ENCODE peak calls at places on chromosomes 5 and 9, in eight cellular contexts. V is uterus, Q is PC-3, Z is Panc1, O is K562, G is dorsolateral prefrontal cortex, L is foreskin keratinocyte, U is H9. M is an unnamed sample.

GRCh38 chr9:2923810-2924768 is 80.2 kb upstream of the PUM3 start:
- DNase-seq in V (no peak), Q (peak), Z (no peak), O (no peak), G (no peak), L (no peak), U (peak), M (no peak)

GRCh38 chr5:141846031-141846430 is 32.2 kb downstream of the PCDH1 start:
- DNase-seq in V (no peak), Q (no peak), Z (no peak), O (peak), G (peak), L (no peak), U (peak), M (peak)

GRCh38 chr5:178279723-178280438 is 47.3 kb upstream of the PHYKPL start:
- DNase-seq in V (peak), Q (peak), Z (peak), O (peak), G (peak), L (no peak), U (peak), M (peak)

GRCh38 chr9:104900871-104901270 is 27.1 kb downstream of the ABCA1 start:
- DNase-seq in V (no peak), Q (no peak), Z (no peak), O (no peak), G (no peak), L (peak), U (no peak), M (no peak)

GRCh38 chr5:169814522-169814921 is 165.8 kb downstream of the INSYN2B start:
- DNase-seq in V (no peak), Q (no peak), Z (no peak), O (no peak), G (no peak), L (no peak), U (no peak), M (no peak)

GRCh38 chr5:120413706-120414105 is 50.4 kb upstream of the PRR16 start:
- DNase-seq in V (no peak), Q (peak), Z (no peak), O (no peak), G (no peak), L (peak), U (no peak), M (no peak)

GRCh38 chr9:134964686-134965085 is 47.0 kb upstream of the FCN1 start:
- DNase-seq in V (no peak), Q (no peak), Z (no peak), O (no peak), G (no peak), L (no peak), U (no peak), M (no peak)

GRCh38 chr5:28779161-28779754 is 1740.9 kb upstream of the CDH9 start:
- DNase-seq in V (no peak), Q (peak), Z (peak), O (no peak), G (no peak), L (no peak), U (no peak), M (no peak)

GRCh38 chr5:39238366-39239105 is 19.2 kb upstream of the FYB1 start:
- DNase-seq in V (no peak), Q (no peak), Z (no peak), O (no peak), G (no peak), L (no peak), U (no peak), M (no peak)

GRCh38 chr5:38845555-38846378 is at the start of gene OSMR:
- DNase-seq in V (peak), Q (peak), Z (peak), O (peak), G (peak), L (peak), U (peak), M (peak)

GRCh38 chr5:150605546-150605945 is 34.9 kb upstream of the SYNPO start:
- DNase-seq in V (no peak), Q (no peak), Z (no peak), O (no peak), G (no peak), L (no peak), U (no peak), M (no peak)

DNA sequence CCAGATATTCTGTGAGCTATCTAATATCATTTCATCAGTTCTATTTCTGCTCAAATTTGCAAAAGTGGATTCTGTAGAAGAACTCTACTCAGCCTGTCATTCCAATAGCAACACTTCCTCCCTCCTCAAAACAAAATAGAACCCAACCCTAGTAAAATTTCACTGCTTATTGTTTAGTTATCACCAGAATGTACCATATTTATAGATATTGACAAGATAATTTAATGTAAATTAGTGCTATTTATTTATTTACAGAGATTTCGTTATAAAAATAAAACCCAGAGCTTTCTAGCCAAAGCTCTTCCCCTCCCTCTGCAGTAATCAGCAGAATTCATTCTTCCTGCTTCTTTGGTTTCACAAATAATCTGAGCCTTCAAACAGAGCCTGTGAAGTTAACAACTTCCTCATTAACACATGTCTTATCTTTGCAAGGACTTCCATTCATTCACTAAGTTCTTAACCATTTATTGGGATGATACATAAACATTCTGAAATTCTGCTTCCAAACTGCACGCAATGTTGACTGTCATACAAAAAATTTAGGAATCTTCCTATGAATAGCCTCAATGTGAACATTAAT is 73.7 kb upstream of the PJA2 start:
- DNase-seq in V (no peak), Q (no peak), Z (no peak), O (no peak), G (no peak), L (no peak), U (no peak), M (no peak)
- H3K27ac ChIP-seq in V (no peak), Q (no peak), Z (no peak), O (no peak), G (no peak), L (no peak), U (no peak), M (no peak)

DNA sequence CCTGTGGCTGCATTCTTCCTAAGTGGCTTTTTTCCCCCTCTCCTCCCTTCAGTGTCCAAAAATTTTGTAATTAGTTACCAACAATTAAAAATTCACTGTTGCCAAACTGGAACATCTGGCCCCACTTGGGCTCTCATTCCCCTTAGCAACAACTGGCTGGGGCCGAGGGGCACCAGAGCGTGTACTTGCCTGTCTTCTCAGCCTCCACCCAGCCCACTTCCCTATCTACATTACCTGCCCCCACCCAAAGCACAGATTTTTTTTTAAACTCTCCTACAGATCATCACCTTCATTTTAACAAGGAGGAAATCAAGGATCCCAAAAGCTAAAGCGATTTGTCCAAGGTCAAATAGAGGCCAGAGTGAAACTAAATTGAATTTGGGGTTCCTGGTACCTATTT is 278.8 kb downstream of the EBF1 start:
- DNase-seq in V (no peak), Q (no peak), Z (no peak), O (no peak), G (no peak), L (no peak), U (no peak), M (no peak)
- H3K27ac ChIP-seq in V (no peak), Q (no peak), Z (no peak), O (no peak), G (no peak), L (no peak), U (no peak), M (no peak)

DNA sequence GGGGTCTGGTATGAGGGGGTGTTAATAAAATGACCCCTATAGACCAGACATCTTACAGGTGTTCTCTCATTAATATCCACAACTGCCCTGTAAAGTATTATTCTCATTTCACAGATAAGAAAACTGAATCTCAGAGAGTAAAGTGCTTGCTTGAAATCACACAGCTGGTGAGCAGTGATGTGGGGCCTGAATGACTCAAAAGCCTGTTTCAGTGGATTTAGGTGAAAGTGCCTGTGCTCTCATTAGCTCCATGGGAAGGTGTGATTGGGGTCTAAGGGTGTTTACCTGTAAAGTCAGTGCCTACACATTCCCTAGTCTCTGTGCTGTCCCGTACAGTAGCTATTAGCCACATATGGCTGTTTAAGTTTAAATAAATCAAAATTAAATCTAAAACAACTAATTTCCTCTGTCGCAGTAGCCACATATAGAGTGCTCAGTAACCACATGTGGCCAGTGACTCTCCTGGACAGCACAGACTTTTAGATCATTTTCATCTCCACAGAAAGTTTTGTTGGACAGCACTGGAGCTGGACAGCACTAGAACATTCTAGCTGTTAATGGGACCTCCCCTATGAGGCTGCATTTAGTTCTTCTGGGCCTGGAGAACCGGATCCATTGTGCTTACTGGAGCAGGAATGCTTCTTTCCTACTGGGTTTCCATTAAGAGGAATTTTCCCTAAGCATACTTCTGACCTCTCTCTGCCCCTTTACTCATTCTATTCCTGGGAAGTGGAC is 52.5 kb upstream of the SEMA6A start:
- DNase-seq in V (no peak), Q (no peak), Z (no peak), O (no peak), G (no peak), L (no peak), U (no peak), M (no peak)
- H3K27ac ChIP-seq in V (peak), Q (no peak), Z (no peak), O (no peak), G (peak), L (no peak), U (no peak), M (no peak)

DNA sequence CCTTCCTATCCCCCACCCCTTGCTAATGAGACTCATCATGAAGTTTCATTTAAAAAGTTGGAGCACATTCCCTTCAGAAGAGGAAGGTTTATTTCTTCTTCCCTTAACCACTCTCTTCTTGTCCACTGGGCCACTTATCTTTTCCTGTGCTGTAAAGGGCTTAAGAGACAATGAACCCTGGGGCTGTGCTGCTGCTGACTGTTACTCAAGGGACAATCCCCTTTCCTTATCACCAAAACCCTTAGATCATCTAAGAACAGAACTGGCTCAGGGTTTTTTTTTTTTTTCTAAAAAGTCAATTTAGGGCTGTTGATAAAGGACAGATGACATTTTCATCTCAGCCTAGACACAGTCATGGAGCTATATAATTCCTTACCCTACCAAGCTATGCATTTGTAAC is 29.6 kb downstream of the CAPSL start:
- DNase-seq in V (no peak), Q (no peak), Z (no peak), O (no peak), G (no peak), L (no peak), U (no peak), M (no peak)
- H3K27ac ChIP-seq in V (no peak), Q (no peak), Z (no peak), O (no peak), G (no peak), L (no peak), U (no peak), M (no peak)

GRCh38 chr9:112555844-112556482 is 69.3 kb downstream of the KIAA1958 start:
- DNase-seq in V (no peak), Q (peak), Z (no peak), O (no peak), G (no peak), L (no peak), U (no peak), M (no peak)
- H3K27ac ChIP-seq in V (no peak), Q (peak), Z (no peak), O (no peak), G (no peak), L (peak), U (no peak), M (no peak)

DNA sequence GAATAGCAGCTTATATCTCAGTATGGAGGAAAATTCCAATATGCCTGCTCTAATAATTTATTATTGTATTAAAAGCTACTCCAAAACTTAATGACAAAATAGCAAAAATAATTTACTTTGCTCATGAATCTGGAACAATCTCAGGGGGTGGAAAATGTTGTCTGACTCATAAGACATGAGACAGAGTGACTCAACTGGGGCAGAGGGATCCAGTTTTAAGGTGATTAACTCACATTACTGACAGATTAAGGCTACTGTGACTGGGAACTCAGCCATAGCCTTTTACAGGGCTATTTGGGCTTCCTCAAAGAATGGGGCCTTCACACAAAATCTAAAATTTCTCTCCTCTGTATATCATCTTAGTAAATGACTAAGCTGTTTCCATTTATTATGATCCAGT is 1172.9 kb downstream of the CDH12 start:
- DNase-seq in V (no peak), Q (peak), Z (no peak), O (no peak), G (no peak), L (peak), U (no peak), M (no peak)
- H3K27ac ChIP-seq in V (no peak), Q (peak), Z (no peak), O (no peak), G (no peak), L (no peak), U (no peak), M (no peak)

M was measured in heart right ventricle.